ENCODE peak calls at places on chromosomes 1 and 21, in nine cellular contexts. M, V, N, O, G, C, Y, L and I are unnamed samples.

GRCh38 chr1:54610601-54611580 is 12.4 kb downstream of the FAM151A start:
- DNase-seq in M (peak), V (no peak), N (no peak), O (no peak), G (no peak), C (no peak), Y (no peak), L (no peak), I (no peak)

GRCh38 chr21:44285547-44285992 is at the start of gene AIRE:
- DNase-seq in M (no peak), V (no peak), N (no peak), O (no peak), G (no peak), C (no peak), Y (no peak), L (peak), I (no peak)

GRCh38 chr1:156436319-156437043 is 64.1 kb downstream of the MEF2D start:
- DNase-seq in M (no peak), V (no peak), N (no peak), O (no peak), G (no peak), C (no peak), Y (no peak), L (no peak), I (no peak)

GRCh38 chr1:66685265-66685664 is 67.0 kb upstream of the DYNLT5 start:
- DNase-seq in M (no peak), V (no peak), N (no peak), O (no peak), G (peak), C (no peak), Y (no peak), L (no peak), I (no peak)

GRCh38 chr1:40316595-40317393 is at the start of gene COL9A2:
- DNase-seq in M (peak), V (no peak), N (peak), O (no peak), G (no peak), C (no peak), Y (no peak), L (peak), I (no peak)

GRCh38 chr1:149978547-149979023 is 31.9 kb downstream of the OTUD7B start:
- DNase-seq in M (peak), V (no peak), N (no peak), O (no peak), G (peak), C (peak), Y (no peak), L (no peak), I (no peak)

GRCh38 chr1:30126839-30127238 is 596.5 kb downstream of the MATN1 start:
- DNase-seq in M (no peak), V (no peak), N (no peak), O (no peak), G (no peak), C (no peak), Y (no peak), L (no peak), I (no peak)

GRCh38 chr1:186082235-186082937 is 292.7 kb downstream of the TPR start:
- DNase-seq in M (peak), V (peak), N (peak), O (peak), G (peak), C (peak), Y (peak), L (peak), I (peak)

GRCh38 chr1:231612393-231613089 is 14.0 kb upstream of the DISC1 start:
- DNase-seq in M (peak), V (no peak), N (peak), O (no peak), G (no peak), C (no peak), Y (no peak), L (peak), I (no peak)

GRCh38 chr1:241703001-241703400 is 50.9 kb downstream of the WDR64 start:
- DNase-seq in M (no peak), V (no peak), N (no peak), O (no peak), G (peak), C (no peak), Y (no peak), L (no peak), I (no peak)

GRCh38 chr1:67062412-67062811 is 8.5 kb upstream of the SLC35D1 start:
- DNase-seq in M (no peak), V (no peak), N (no peak), O (no peak), G (no peak), C (no peak), Y (no peak), L (no peak), I (no peak)

GRCh38 chr1:115567431-115567830 is 74.3 kb upstream of the VANGL1 start:
- DNase-seq in M (no peak), V (no peak), N (no peak), O (no peak), G (no peak), C (no peak), Y (no peak), L (no peak), I (no peak)

GRCh38 chr1:13790290-13791035 is 90.5 kb downstream of the PRDM2 start:
- DNase-seq in M (no peak), V (no peak), N (no peak), O (no peak), G (no peak), C (no peak), Y (no peak), L (no peak), I (no peak)

GRCh38 chr1:13792429-13792828 is 92.4 kb downstream of the PRDM2 start:
- DNase-seq in M (no peak), V (no peak), N (no peak), O (peak), G (peak), C (peak), Y (no peak), L (no peak), I (no peak)

GRCh38 chr1:13784971-13785370 is 85.0 kb downstream of the PRDM2 start:
- DNase-seq in M (no peak), V (no peak), N (no peak), O (no peak), G (no peak), C (no peak), Y (no peak), L (no peak), I (no peak)

GRCh38 chr1:13786541-13786940 is 86.6 kb downstream of the PRDM2 start:
- DNase-seq in M (no peak), V (no peak), N (no peak), O (no peak), G (no peak), C (no peak), Y (no peak), L (no peak), I (no peak)

GRCh38 chr1:13788795-13789194 is 88.8 kb downstream of the PRDM2 start:
- DNase-seq in M (no peak), V (no peak), N (no peak), O (no peak), G (no peak), C (no peak), Y (no peak), L (no peak), I (no peak)
- TF ChIP-seq CTCF in M (no peak), V (no peak), N (no peak), O (no peak), G (no peak), C (no peak), Y (no peak), L (no peak), I (no peak)

GRCh38 chr1:204751883-204752687 is 66.5 kb upstream of the LRRN2 start:
- DNase-seq in M (peak), V (no peak), N (no peak), O (no peak), G (no peak), C (no peak), Y (peak), L (no peak), I (peak)
- TF ChIP-seq CTCF in M (peak), V (no peak), N (no peak), O (no peak), G (no peak), C (no peak), Y (peak), L (no peak), I (no peak)

DNA sequence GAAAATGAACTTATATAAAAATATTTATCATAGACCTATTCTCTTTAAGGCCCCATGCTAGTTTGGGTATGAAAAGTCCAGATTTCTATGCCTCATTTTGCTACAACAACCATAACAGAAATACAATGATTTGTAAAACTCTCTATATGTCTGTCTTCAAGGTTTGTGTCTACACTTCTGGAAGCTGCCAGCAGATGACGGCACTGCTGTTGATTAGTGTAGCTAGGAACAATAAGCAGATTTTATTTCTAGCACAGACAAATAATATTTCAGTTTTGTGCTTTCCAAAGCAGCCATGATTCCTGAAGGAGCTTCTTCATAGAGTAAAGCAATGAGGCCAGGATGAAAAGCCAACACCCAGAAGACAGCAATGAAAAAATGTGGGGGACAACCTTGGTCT is 779.6 kb upstream of the ADGRL2 start:
- DNase-seq in M (no peak), V (no peak), N (no peak), O (no peak), G (peak), C (peak), Y (no peak), L (no peak), I (no peak)
- TF ChIP-seq CTCF in M (no peak), V (no peak), N (no peak), O (peak), G (peak), C (peak), Y (no peak), L (no peak), I (no peak)

GRCh38 chr1:205600085-205600484 is 31.7 kb downstream of the ELK4 start:
- DNase-seq in M (no peak), V (no peak), N (no peak), O (no peak), G (peak), C (peak), Y (no peak), L (no peak), I (no peak)
- TF ChIP-seq CTCF in M (no peak), V (no peak), N (no peak), O (no peak), G (peak), C (peak), Y (no peak), L (peak), I (no peak)

DNA sequence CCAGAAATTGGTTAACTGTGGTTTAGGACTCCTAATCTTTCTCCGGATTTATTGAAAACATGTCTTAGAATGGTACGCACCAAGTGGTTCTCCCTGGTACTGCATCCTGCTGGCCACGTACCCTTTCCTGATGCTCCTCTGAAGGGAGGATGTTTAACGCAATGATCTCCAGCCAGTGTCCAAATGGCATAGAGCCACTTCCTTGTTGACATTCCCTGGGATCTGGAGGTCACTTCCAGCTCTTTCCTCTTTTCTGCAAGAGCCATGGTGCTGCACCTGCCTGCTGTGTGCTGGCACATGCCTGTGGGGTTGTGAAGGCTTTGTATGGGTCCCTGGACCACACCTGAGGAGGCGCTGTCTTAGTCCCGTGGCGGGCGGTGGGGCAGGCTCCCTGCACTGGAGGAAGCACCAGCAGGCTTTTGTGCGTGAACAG is 53.9 kb downstream of the GALNT2 start:
- DNase-seq in M (peak), V (no peak), N (no peak), O (no peak), G (peak), C (peak), Y (peak), L (no peak), I (no peak)
- TF ChIP-seq CTCF in M (peak), V (no peak), N (peak), O (peak), G (peak), C (peak), Y (peak), L (peak), I (peak)

GRCh38 chr1:32741067-32741416 is 38.5 kb upstream of the SYNC start:
- DNase-seq in M (no peak), V (peak), N (no peak), O (no peak), G (no peak), C (no peak), Y (no peak), L (no peak), I (no peak)

GRCh38 chr1:32743380-32744062 is 41.0 kb upstream of the SYNC start:
- DNase-seq in M (no peak), V (no peak), N (no peak), O (no peak), G (no peak), C (no peak), Y (no peak), L (no peak), I (no peak)

GRCh38 chr1:32742956-32743355 is 40.4 kb upstream of the SYNC start:
- DNase-seq in M (peak), V (no peak), N (no peak), O (no peak), G (no peak), C (no peak), Y (no peak), L (no peak), I (no peak)

GRCh38 chr1:32742132-32742947 is 39.8 kb upstream of the SYNC start:
- DNase-seq in M (peak), V (peak), N (no peak), O (no peak), G (no peak), C (no peak), Y (no peak), L (no peak), I (no peak)

DNA sequence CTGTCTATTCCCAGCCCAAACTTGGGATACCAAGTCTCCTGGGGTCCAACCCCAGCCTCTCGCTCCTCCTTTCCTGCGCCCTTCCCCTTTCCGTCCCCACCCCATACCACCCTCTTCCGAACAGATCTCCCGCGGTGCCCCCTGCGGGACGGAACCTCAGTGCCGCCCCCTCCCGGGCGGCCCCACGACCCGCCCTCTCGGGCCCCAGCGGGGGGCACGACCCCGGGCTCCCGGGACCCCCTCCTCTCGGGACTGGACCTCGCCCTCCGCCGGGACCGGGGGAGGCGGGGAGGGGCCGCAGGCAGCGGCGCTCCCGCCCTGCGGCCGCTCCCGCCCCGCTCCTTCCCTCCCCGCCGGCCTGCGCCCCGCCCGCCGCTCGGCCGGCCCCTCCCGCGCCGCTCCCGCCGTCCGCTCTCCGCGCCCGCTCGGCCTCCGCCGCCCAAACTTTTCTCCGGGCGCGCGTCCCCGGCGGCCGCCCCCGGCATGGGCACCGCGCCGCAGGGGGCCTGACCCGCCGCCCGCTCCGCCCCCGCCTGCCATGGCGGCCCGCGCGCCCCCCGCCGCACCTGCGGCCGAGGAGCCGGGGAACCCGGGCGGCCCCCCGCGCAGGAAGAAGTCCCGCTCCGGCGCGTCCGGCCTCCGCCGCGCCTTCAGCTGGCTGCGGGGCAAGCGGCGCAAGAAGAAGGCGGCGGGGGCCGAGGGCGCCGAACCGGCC is 39.0 kb upstream of the SYNC start:
- DNase-seq in M (no peak), V (peak), N (no peak), O (no peak), G (no peak), C (no peak), Y (no peak), L (no peak), I (no peak)
- TF ChIP-seq CTCF in M (peak), V (no peak), N (no peak), O (peak), G (peak), C (peak), Y (peak), L (peak), I (peak)

GRCh38 chr1:23394664-23395063 is 25.0 kb upstream of the ZNF436 start:
- DNase-seq in M (peak), V (peak), N (no peak), O (peak), G (peak), C (peak), Y (no peak), L (no peak), I (peak)
- TF ChIP-seq CTCF in M (no peak), V (peak), N (no peak), O (peak), G (peak), C (peak), Y (no peak), L (no peak), I (no peak)

GRCh38 chr1:112716133-112716720 is 1.1 kb upstream of the PPM1J start:
- DNase-seq in M (peak), V (peak), N (peak), O (peak), G (peak), C (peak), Y (peak), L (peak), I (peak)
- TF ChIP-seq CTCF in M (peak), V (peak), N (peak), O (peak), G (peak), C (peak), Y (peak), L (peak), I (peak)